ENCODE peak calls at places on chromosomes 12 and 14, in eight cellular contexts. O is heart left ventricle, Z is uterus, C is prostate gland, J is ovary, L is breast epithelium, D is spleen, P is HCT116. I is an unnamed sample. For H3K9me3, the result is how much of the 10 kb centered on the place peaks cover.

GRCh38 chr14:101755591-101756324 is 5.8 kb upstream of the PPP2R5C start:
- DNase-seq in C (no peak), P (no peak), J (no peak), Z (no peak), D (peak), O (no peak), L (no peak), I (no peak)

GRCh38 chr12:25769076-25769945 is 189.2 kb upstream of the RASSF8 start:
- DNase-seq in L (no peak), C (no peak), D (no peak), J (no peak), Z (no peak), O (no peak), P (no peak), I (no peak)

GRCh38 chr12:105920161-105920684 is 218.5 kb downstream of the NUAK1 start:
- DNase-seq in L (no peak), P (no peak), J (no peak), C (peak), O (peak), Z (peak), D (no peak), I (no peak)

GRCh38 chr12:123449103-123449736 is 8.7 kb upstream of the SNRNP35 start:
- DNase-seq in Z (no peak), J (no peak), P (no peak), O (no peak), L (no peak), D (no peak), C (no peak), I (no peak)

GRCh38 chr12:7503686-7504085 is at the start of gene CD163:
- DNase-seq in J (no peak), L (no peak), C (no peak), Z (no peak), P (no peak), D (no peak), O (no peak), I (no peak)

GRCh38 chr12:48780381-48781025 is 8.4 kb downstream of the ADCY6 start:
- DNase-seq in P (no peak), J (peak), C (no peak), O (peak), D (no peak), Z (no peak), L (no peak), I (no peak)

GRCh38 chr14:95063391-95063790 is 93.9 kb downstream of the DICER1 start:
- DNase-seq in J (no peak), P (no peak), C (no peak), Z (no peak), L (no peak), D (no peak), O (no peak), I (no peak)

GRCh38 chr12:38101753-38102152 is 214.8 kb upstream of the ALG10B start:
- DNase-seq in L (no peak), C (no peak), O (no peak), Z (no peak), P (no peak), J (no peak), D (no peak), I (no peak)

GRCh38 chr12:97595936-97596335 is 133.3 kb downstream of the RMST start:
- DNase-seq in C (no peak), Z (no peak), L (no peak), D (no peak), O (no peak), P (no peak), J (no peak), I (no peak)

GRCh38 chr12:5733136-5733755 is 211.8 kb downstream of the ANO2 start:
- DNase-seq in L (no peak), Z (no peak), O (no peak), C (no peak), D (no peak), J (no peak), P (no peak), I (peak)

GRCh38 chr12:107436376-107436775 is 249.2 kb upstream of the PWP1 start:
- DNase-seq in O (no peak), P (no peak), D (peak), L (no peak), Z (no peak), C (no peak), J (no peak), I (no peak)

GRCh38 chr12:113854385-113855136 is 111.6 kb downstream of the RBM19 start:
- DNase-seq in O (peak), P (no peak), D (no peak), J (no peak), Z (no peak), L (no peak), C (no peak), I (peak)

GRCh38 chr14:33480589-33481184 is 470.2 kb downstream of the EGLN3 start:
- DNase-seq in C (no peak), D (no peak), J (no peak), O (no peak), L (no peak), Z (no peak), P (no peak), I (no peak)

GRCh38 chr12:81080431-81080983 is 2.6 kb downstream of the ACSS3 start:
- DNase-seq in L (no peak), Z (peak), D (no peak), P (no peak), O (no peak), C (peak), J (no peak), I (no peak)

DNA sequence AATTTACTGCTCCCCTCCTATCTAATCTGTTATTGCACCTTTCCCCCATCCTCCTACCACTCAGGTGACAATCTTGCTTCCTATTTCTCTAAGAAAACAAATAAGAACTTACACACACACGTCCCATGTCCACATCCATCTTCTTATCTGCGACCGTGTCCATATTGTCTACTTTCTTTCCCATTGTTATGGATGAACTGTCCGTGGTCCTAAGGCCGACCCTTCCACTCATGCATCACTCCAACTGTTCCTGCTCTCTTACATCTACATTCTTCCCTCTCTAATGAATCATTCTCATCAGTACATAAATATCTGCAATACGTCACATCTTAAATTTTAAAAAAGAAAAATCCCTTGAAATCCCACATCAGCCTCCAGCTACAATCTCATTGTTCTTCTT is 30.0 kb downstream of the ZFYVE1 start:
- DNase-seq in C (no peak), Z (no peak), L (no peak), J (no peak), D (no peak), P (no peak), O (no peak), I (no peak)
- H3K9me3 ChIP-seq in C (under half), Z (under half), L (under half), J (under half), D (under half), P (under half), O (under half), I (under half)

GRCh38 chr14:103832046-103832445 is 15.3 kb downstream of the PPP1R13B start:
- DNase-seq in Z (no peak), L (no peak), J (no peak), O (no peak), D (no peak), P (no peak), C (no peak), I (no peak)
- TF ChIP-seq CTCF in Z (no peak), L (no peak), J (no peak), O (no peak), D (no peak), P (no peak), C (no peak), I (no peak)

DNA sequence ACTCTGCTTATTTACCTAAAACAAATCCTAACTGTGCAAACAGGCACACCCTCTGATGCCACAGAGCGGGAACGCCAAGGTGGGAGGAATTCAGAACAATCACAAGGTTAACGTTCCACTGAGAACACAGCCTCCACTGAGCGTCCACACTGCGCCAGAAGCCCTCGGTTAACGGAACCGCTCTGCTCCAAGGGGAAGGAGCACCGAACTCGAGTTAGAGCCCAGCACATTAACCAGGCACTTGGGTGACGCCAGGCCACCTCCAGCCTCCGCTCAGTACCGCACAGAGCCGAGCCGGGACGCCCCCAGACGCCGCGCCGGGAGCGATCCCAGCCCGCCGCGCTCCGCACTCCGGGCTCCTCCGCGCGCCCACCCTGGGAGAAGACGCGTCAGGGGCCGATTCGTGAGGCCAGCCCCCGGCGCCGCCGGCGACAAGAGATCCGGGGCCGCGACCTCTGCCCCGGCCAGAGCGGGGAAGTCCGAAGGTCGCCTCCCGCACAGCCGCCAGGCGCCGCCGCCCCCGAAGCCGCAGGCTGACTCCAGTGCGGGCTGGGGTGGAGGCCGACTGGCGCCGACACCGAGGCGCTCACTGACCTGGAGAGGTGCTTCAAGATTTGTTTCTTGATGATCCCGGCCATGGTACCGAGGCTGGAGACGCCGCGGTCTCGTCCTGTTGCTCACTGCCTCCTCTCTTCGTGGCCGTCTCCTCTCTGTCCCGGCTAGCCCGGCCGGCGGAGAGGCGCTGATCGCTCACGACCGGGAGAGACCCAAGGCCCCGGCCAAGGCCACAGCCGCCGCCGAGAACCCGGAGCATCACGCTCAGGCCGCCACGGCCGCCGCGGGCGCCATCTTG is 450 bp downstream of the BLTP3B start:
- DNase-seq in D (peak), C (peak), J (peak), L (peak), O (peak), Z (peak), P (no peak), I (peak)
- TF ChIP-seq POLR2A in D (no peak), C (peak), J (peak), L (peak), O (no peak), Z (peak), P (peak), I (peak)

DNA sequence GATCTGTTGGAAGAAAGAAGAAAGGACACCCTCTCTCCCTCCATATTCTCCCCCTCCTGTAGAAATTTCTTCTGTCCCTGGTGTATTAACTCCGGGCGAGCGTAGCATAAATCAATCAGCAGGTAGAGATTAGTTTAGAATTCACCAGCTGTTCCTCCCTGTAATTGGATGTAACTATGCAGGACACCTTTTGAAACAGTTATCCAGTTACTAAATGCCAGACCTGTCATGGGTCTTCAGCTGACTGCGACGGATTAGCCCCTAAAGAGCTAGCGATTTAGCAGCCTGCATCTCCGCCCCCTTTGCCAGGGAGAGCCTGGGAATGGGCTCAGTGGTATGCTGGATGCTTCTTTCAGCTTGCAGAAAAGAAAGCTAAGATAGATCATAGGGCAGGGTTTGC is 16.4 kb downstream of the COPZ1 start:
- DNase-seq in O (no peak), Z (no peak), L (no peak), C (no peak), P (no peak), J (no peak), D (no peak), I (no peak)
- H3K9me3 ChIP-seq in O (under half), Z (under half), L (under half), C (under half), P (under half), J (under half), D (under half), I (under half)

GRCh38 chr14:43649508-43649907 is 857.6 kb downstream of the FSCB start:
- DNase-seq in J (no peak), L (no peak), D (no peak), Z (no peak), O (no peak), C (no peak), P (no peak), I (no peak)
- TF ChIP-seq CTCF in J (no peak), L (no peak), D (no peak), Z (no peak), O (no peak), C (no peak), P (no peak), I (no peak)

GRCh38 chr14:59188461-59189280 is at the start of gene DAAM1:
- DNase-seq in J (peak), O (peak), C (peak), Z (peak), L (peak), D (peak), P (peak), I (peak)
- TF ChIP-seq POLR2A in J (peak), O (peak), C (peak), Z (peak), L (peak), D (peak), P (peak), I (peak)

GRCh38 chr12:130435331-130435730 is 97.6 kb downstream of the PIWIL1 start:
- DNase-seq in P (no peak), L (peak), O (no peak), C (no peak), D (peak), J (no peak), Z (no peak), I (no peak)

GRCh38 chr12:130433411-130433810 is 95.7 kb downstream of the PIWIL1 start:
- DNase-seq in J (no peak), L (peak), C (no peak), O (no peak), D (peak), Z (no peak), P (no peak), I (no peak)

GRCh38 chr12:130435826-130436225 is 98.1 kb downstream of the PIWIL1 start:
- DNase-seq in J (no peak), Z (no peak), C (no peak), D (peak), P (no peak), O (no peak), L (peak), I (no peak)

GRCh38 chr12:130434560-130434959 is 96.9 kb downstream of the PIWIL1 start:
- DNase-seq in J (no peak), Z (no peak), L (peak), O (no peak), P (no peak), D (peak), C (no peak), I (no peak)

GRCh38 chr12:130433834-130434233 is 96.1 kb downstream of the PIWIL1 start:
- DNase-seq in P (no peak), Z (peak), D (peak), C (no peak), L (peak), J (no peak), O (no peak), I (no peak)
- H3K9me3 ChIP-seq in P (under half), Z (under half), D (under half), C (under half), L (under half), J (under half), O (under half), I (under half)

GRCh38 chr12:102806592-102806991 is 110.5 kb downstream of the PAH start:
- DNase-seq in D (no peak), P (no peak), O (no peak), Z (no peak), L (no peak), J (no peak), C (no peak), I (no peak)

GRCh38 chr12:102806110-102806509 is 110.9 kb downstream of the PAH start:
- DNase-seq in C (no peak), J (no peak), Z (no peak), P (no peak), O (no peak), L (no peak), D (no peak), I (no peak)

GRCh38 chr12:102814691-102815367 is 102.2 kb downstream of the PAH start:
- DNase-seq in O (no peak), P (no peak), Z (peak), L (no peak), D (no peak), C (no peak), J (no peak), I (no peak)

GRCh38 chr12:102808412-102808811 is 108.6 kb downstream of the PAH start:
- DNase-seq in D (no peak), P (no peak), C (no peak), L (no peak), J (no peak), Z (no peak), O (no peak), I (no peak)

GRCh38 chr12:102811125-102811737 is 105.8 kb downstream of the PAH start:
- DNase-seq in Z (peak), C (no peak), D (no peak), O (no peak), P (peak), J (peak), L (no peak), I (peak)
- TF ChIP-seq CTCF in Z (peak), C (no peak), D (peak), O (peak), P (peak), J (no peak), L (peak), I (peak)